ENCODE peak calls at places on chromosomes 1 and 21, in five cellular contexts. V is NCI-H345; U is stimulated activated CD4-positive, alpha-beta T cell treated with anti-CD3 and anti-CD28 coated beads, TNF-alpha, amount 100 ng/mL, for 48 hours; J is effector memory CD4-positive, alpha-beta T cell; P is EL. I is an unnamed sample.
A peak's percentile ranks its signal among the peaks of the same experiment; 100 is the strongest.

GRCh38 chr1:28577738-28578536 is 14.1 kb upstream of the RAB42 start:
- DNase-seq in V (no peak), U (no peak), J (no peak), P (peak; percentile 38), I (no peak)

GRCh38 chr1:155295183-155295941 is 5.9 kb downstream of the PKLR start:
- DNase-seq in V (no peak), U (no peak), J (no peak), P (no peak), I (no peak)

GRCh38 chr1:203144661-203145060 is 17.1 kb downstream of the ADORA1 start:
- DNase-seq in V (no peak), U (no peak), J (no peak), P (peak; percentile 32), I (peak; percentile 6)

GRCh38 chr21:39604951-39605350 is 7.8 kb upstream of the B3GALT5 start:
- DNase-seq in V (no peak), U (no peak), J (no peak), P (no peak), I (no peak)

GRCh38 chr1:21175670-21176581 is 771 bp downstream of the EIF4G3 start:
- DNase-seq in V (peak; percentile 18), U (peak; percentile 18), J (peak; percentile 38), P (peak; percentile 46), I (no peak)

GRCh38 chr1:42157667-42158066 is 4.5 kb downstream of the GUCA2B start:
- DNase-seq in V (no peak), U (no peak), J (no peak), P (no peak), I (peak; percentile 19)

GRCh38 chr1:164983023-164983650 is 373.4 kb downstream of the LMX1A start:
- DNase-seq in V (no peak), U (no peak), J (no peak), P (no peak), I (no peak)

GRCh38 chr1:85894651-85895050 is 186.4 kb upstream of the ZNHIT6 start:
- DNase-seq in V (peak; percentile 19), U (no peak), J (no peak), P (peak; percentile 54), I (peak; percentile 25)

GRCh38 chr1:87940410-87940809 is 611.7 kb downstream of the LMO4 start:
- DNase-seq in V (peak; percentile 38), U (no peak), J (no peak), P (no peak), I (no peak)

GRCh38 chr1:10900691-10901090 is 104.2 kb upstream of the CASZ1 start:
- DNase-seq in V (no peak), U (no peak), J (no peak), P (no peak), I (peak; percentile 56)

GRCh38 chr21:41171210-41171609 is 3.2 kb downstream of the BACE2 start:
- DNase-seq in V (no peak), U (no peak), J (no peak), P (no peak), I (no peak)

GRCh38 chr21:27570306-27570868 is 603.5 kb upstream of the ADAMTS5 start:
- DNase-seq in V (no peak), U (no peak), J (no peak), P (peak; percentile 96), I (no peak)

GRCh38 chr1:24745711-24746582 is 700 bp downstream of the CLIC4 start:
- DNase-seq in V (peak; percentile 40), U (peak; percentile 15), J (no peak), P (peak; percentile 58), I (no peak)

GRCh38 chr1:161986328-161986727 is 37.3 kb downstream of the OLFML2B start:
- DNase-seq in V (no peak), U (no peak), J (no peak), P (no peak), I (no peak)

GRCh38 chr21:44528634-44528995 is 11.4 kb downstream of the KRTAP10-1 start:
- DNase-seq in V (no peak), U (no peak), J (no peak), P (no peak), I (no peak)

GRCh38 chr1:229001467-229001866 is 266.2 kb downstream of the RHOU start:
- DNase-seq in V (no peak), U (no peak), J (no peak), P (no peak), I (no peak)

GRCh38 chr1:54984126-54984842 is 3.9 kb downstream of the TMEM61 start:
- DNase-seq in V (peak; percentile 56), U (no peak), J (no peak), P (no peak), I (no peak)

GRCh38 chr1:205766038-205766437 is 9.2 kb downstream of the RAB29 start:
- DNase-seq in V (no peak), U (no peak), J (no peak), P (peak; percentile 61), I (no peak)

GRCh38 chr1:222045816-222046215 is 303.9 kb upstream of the DUSP10 start:
- DNase-seq in V (no peak), U (no peak), J (no peak), P (no peak), I (no peak)

GRCh38 chr1:54273092-54273836 is 73.3 kb downstream of the MRPL37 start:
- DNase-seq in V (peak; percentile 71), U (no peak), J (no peak), P (peak; percentile 84), I (no peak)

GRCh38 chr1:165857046-165857801 is 29.8 kb downstream of the UCK2 start:
- DNase-seq in V (no peak), U (no peak), J (no peak), P (peak; percentile 40), I (peak; percentile 76)

GRCh38 chr1:150150511-150151021 is 850 bp downstream of the PLEKHO1 start:
- DNase-seq in V (peak; percentile 71), U (no peak), J (no peak), P (peak; percentile 41), I (no peak)

GRCh38 chr21:35102488-35103407 is 53.6 kb upstream of the RUNX1 start:
- DNase-seq in V (no peak), U (no peak), J (peak; percentile 4), P (no peak), I (peak; percentile 48)

GRCh38 chr1:41853907-41854306 is 64.8 kb downstream of the HIVEP3 start:
- DNase-seq in V (no peak), U (no peak), J (no peak), P (no peak), I (no peak)

GRCh38 chr1:111270781-111271463 is 19.7 kb upstream of the CHIA start:
- DNase-seq in V (no peak), U (no peak), J (no peak), P (no peak), I (no peak)

GRCh38 chr1:199590708-199591107 is 436.8 kb upstream of the NR5A2 start:
- DNase-seq in V (no peak), U (no peak), J (no peak), P (no peak), I (no peak)

GRCh38 chr1:197557302-197557701 is 218.0 kb downstream of the DENND1B start:
- DNase-seq in V (no peak), U (no peak), J (no peak), P (peak; percentile 35), I (peak; percentile 44)

GRCh38 chr1:244460195-244460594 is 878 bp upstream of the CATSPERE start:
- DNase-seq in V (no peak), U (no peak), J (no peak), P (peak; percentile 40), I (no peak)

GRCh38 chr1:15949453-15950245 is 26.3 kb downstream of the ZBTB17 start:
- DNase-seq in V (no peak), U (peak; percentile 84), J (peak; percentile 96), P (peak; percentile 99), I (peak; percentile 37)

GRCh38 chr1:153488731-153489130 is 28.3 kb upstream of the S100A7 start:
- DNase-seq in V (no peak), U (no peak), J (no peak), P (peak; percentile 78), I (no peak)

GRCh38 chr1:30920827-30921226 is 12.3 kb upstream of the SDC3 start:
- DNase-seq in V (no peak), U (no peak), J (no peak), P (no peak), I (no peak)

GRCh38 chr1:10692401-10693021 is 103.9 kb downstream of the CASZ1 start:
- DNase-seq in V (no peak), U (peak; percentile 74), J (peak; percentile 34), P (peak; percentile 16), I (peak; percentile 53)

GRCh38 chr21:36587388-36587787 is 107.5 kb upstream of the CLDN14 start:
- DNase-seq in V (no peak), U (no peak), J (no peak), P (peak; percentile 4), I (no peak)

GRCh38 chr1:113872219-113872934 is 865 bp upstream of the PTPN22 start:
- DNase-seq in V (no peak), U (no peak), J (no peak), P (no peak), I (no peak)

GRCh38 chr1:918353-918752 is 5.4 kb upstream of the SAMD11 start:
- DNase-seq in V (no peak), U (no peak), J (no peak), P (no peak), I (no peak)

GRCh38 chr1:66048011-66048410 is 255.3 kb downstream of the PDE4B start:
- DNase-seq in V (no peak), U (no peak), J (no peak), P (peak; percentile 31), I (no peak)

GRCh38 chr1:151998611-151999362 is 5.1 kb upstream of the S100A10 start:
- DNase-seq in V (no peak), U (no peak), J (no peak), P (peak; percentile 21), I (no peak)

I was measured in HepG2.